ENCODE peak calls at places on chromosomes 2 and 18, in ten cellular contexts. One of them, this sample, is unnamed.
A peak's percentile ranks its signal among the peaks of the same experiment; 100 is the strongest.

GRCh38 chr18:5943514-5943913 is 48.2 kb upstream of the TMEM200C start:
- DNase-seq in tibial nerve: no peak
- DNase-seq in coronary artery: no peak
- DNase-seq in AG04449: no peak
- DNase-seq in upper lobe of right lung: no peak
- DNase-seq in stomach: no peak
- DNase-seq in fibroblast of villous mesenchyme: no peak
- DNase-seq in IMR-90: peak; percentile 25
- DNase-seq in kidney: no peak
- DNase-seq in fibroblast of mammary gland: no peak
- DNase-seq in this sample: no peak

GRCh38 chr2:60882971-60883753 is 1.8 kb downstream of the REL start:
- DNase-seq in IMR-90: peak; percentile 15
- DNase-seq in fibroblast of mammary gland: peak; percentile 22
- DNase-seq in AG04449: no peak
- DNase-seq in stomach: no peak
- DNase-seq in kidney: no peak
- DNase-seq in coronary artery: no peak
- DNase-seq in fibroblast of villous mesenchyme: peak; percentile 27
- DNase-seq in upper lobe of right lung: no peak
- DNase-seq in tibial nerve: peak; percentile 21
- DNase-seq in this sample: no peak

GRCh38 chr2:218566296-218566695 is 1.9 kb downstream of the USP37 start:
- DNase-seq in IMR-90: no peak
- DNase-seq in tibial nerve: no peak
- DNase-seq in fibroblast of mammary gland: no peak
- DNase-seq in kidney: no peak
- DNase-seq in stomach: no peak
- DNase-seq in fibroblast of villous mesenchyme: no peak
- DNase-seq in AG04449: no peak
- DNase-seq in upper lobe of right lung: no peak
- DNase-seq in coronary artery: no peak
- DNase-seq in this sample: no peak

GRCh38 chr2:121491566-121491965 is 39.1 kb upstream of the RNU4ATAC start:
- DNase-seq in upper lobe of right lung: no peak
- DNase-seq in IMR-90: no peak
- DNase-seq in coronary artery: no peak
- DNase-seq in stomach: no peak
- DNase-seq in fibroblast of villous mesenchyme: no peak
- DNase-seq in AG04449: no peak
- DNase-seq in fibroblast of mammary gland: no peak
- DNase-seq in kidney: no peak
- DNase-seq in tibial nerve: no peak
- DNase-seq in this sample: no peak

GRCh38 chr2:24024018-24024417 is 14.1 kb downstream of the MFSD2B start:
- DNase-seq in AG04449: no peak
- DNase-seq in IMR-90: peak; percentile 36
- DNase-seq in fibroblast of mammary gland: peak; percentile 59
- DNase-seq in stomach: no peak
- DNase-seq in fibroblast of villous mesenchyme: peak; percentile 35
- DNase-seq in upper lobe of right lung: no peak
- DNase-seq in tibial nerve: no peak
- DNase-seq in coronary artery: no peak
- DNase-seq in kidney: no peak
- DNase-seq in this sample: no peak

GRCh38 chr2:169664978-169665930 is 29.0 kb downstream of the CFAP210 start:
- DNase-seq in IMR-90: peak; percentile 3
- DNase-seq in AG04449: no peak
- DNase-seq in stomach: no peak
- DNase-seq in kidney: no peak
- DNase-seq in upper lobe of right lung: no peak
- DNase-seq in coronary artery: no peak
- DNase-seq in tibial nerve: no peak
- DNase-seq in fibroblast of villous mesenchyme: no peak
- DNase-seq in fibroblast of mammary gland: no peak
- DNase-seq in this sample: no peak

GRCh38 chr2:104758199-104758620 is 95.7 kb upstream of the POU3F3 start:
- DNase-seq in fibroblast of mammary gland: no peak
- DNase-seq in stomach: no peak
- DNase-seq in fibroblast of villous mesenchyme: no peak
- DNase-seq in coronary artery: peak; percentile 62
- DNase-seq in upper lobe of right lung: no peak
- DNase-seq in kidney: no peak
- DNase-seq in AG04449: no peak
- DNase-seq in tibial nerve: no peak
- DNase-seq in IMR-90: no peak
- DNase-seq in this sample: no peak

GRCh38 chr2:68889500-68889899 is 18.3 kb upstream of the BMP10 start:
- DNase-seq in coronary artery: no peak
- DNase-seq in fibroblast of villous mesenchyme: peak; percentile 89
- DNase-seq in IMR-90: peak; percentile 64
- DNase-seq in fibroblast of mammary gland: no peak
- DNase-seq in kidney: peak; percentile 90
- DNase-seq in stomach: no peak
- DNase-seq in AG04449: no peak
- DNase-seq in upper lobe of right lung: no peak
- DNase-seq in tibial nerve: no peak
- DNase-seq in this sample: no peak

GRCh38 chr2:40412456-40412855 is 39.4 kb downstream of the SLC8A1 start:
- DNase-seq in upper lobe of right lung: no peak
- DNase-seq in kidney: no peak
- DNase-seq in tibial nerve: no peak
- DNase-seq in AG04449: no peak
- DNase-seq in stomach: no peak
- DNase-seq in IMR-90: peak; percentile 53
- DNase-seq in fibroblast of mammary gland: peak; percentile 33
- DNase-seq in fibroblast of villous mesenchyme: no peak
- DNase-seq in coronary artery: no peak
- DNase-seq in this sample: no peak

GRCh38 chr2:218221015-218221414 is 4.0 kb downstream of the ARPC2 start:
- DNase-seq in upper lobe of right lung: no peak
- DNase-seq in kidney: no peak
- DNase-seq in IMR-90: no peak
- DNase-seq in fibroblast of mammary gland: no peak
- DNase-seq in AG04449: no peak
- DNase-seq in stomach: peak; percentile 36
- DNase-seq in fibroblast of villous mesenchyme: no peak
- DNase-seq in tibial nerve: no peak
- DNase-seq in coronary artery: no peak
- DNase-seq in this sample: no peak

GRCh38 chr2:238123218-238123971 is 15.1 kb upstream of the KLHL30 start:
- DNase-seq in upper lobe of right lung: no peak
- DNase-seq in coronary artery: no peak
- DNase-seq in IMR-90: no peak
- DNase-seq in tibial nerve: no peak
- DNase-seq in stomach: no peak
- DNase-seq in fibroblast of villous mesenchyme: no peak
- DNase-seq in fibroblast of mammary gland: no peak
- DNase-seq in AG04449: no peak
- DNase-seq in kidney: peak; percentile 66
- DNase-seq in this sample: peak; percentile 87

GRCh38 chr2:202064206-202064880 is 8.7 kb upstream of the KIAA2012 start:
- DNase-seq in tibial nerve: no peak
- DNase-seq in coronary artery: no peak
- DNase-seq in stomach: no peak
- DNase-seq in AG04449: no peak
- DNase-seq in kidney: no peak
- DNase-seq in fibroblast of mammary gland: peak; percentile 96
- DNase-seq in IMR-90: peak; percentile 94
- DNase-seq in fibroblast of villous mesenchyme: peak; percentile 59
- DNase-seq in upper lobe of right lung: no peak
- DNase-seq in this sample: no peak

GRCh38 chr2:216829533-216829932 is 30.3 kb downstream of the TNP1 start:
- DNase-seq in upper lobe of right lung: no peak
- DNase-seq in kidney: peak; percentile 73
- DNase-seq in tibial nerve: peak; percentile 64
- DNase-seq in fibroblast of mammary gland: peak; percentile 47
- DNase-seq in coronary artery: peak; percentile 90
- DNase-seq in stomach: peak; percentile 92
- DNase-seq in IMR-90: peak; percentile 63
- DNase-seq in fibroblast of villous mesenchyme: peak; percentile 54
- DNase-seq in AG04449: no peak
- DNase-seq in this sample: no peak

GRCh38 chr2:215713393-215713792 is 277.5 kb upstream of the FN1 start:
- DNase-seq in tibial nerve: no peak
- DNase-seq in coronary artery: no peak
- DNase-seq in AG04449: peak; percentile 90
- DNase-seq in fibroblast of villous mesenchyme: peak; percentile 96
- DNase-seq in stomach: no peak
- DNase-seq in fibroblast of mammary gland: peak; percentile 90
- DNase-seq in IMR-90: peak; percentile 90
- DNase-seq in kidney: no peak
- DNase-seq in upper lobe of right lung: no peak
- DNase-seq in this sample: no peak

GRCh38 chr2:101109451-101110140 is 41.6 kb downstream of the TBC1D8 start:
- DNase-seq in upper lobe of right lung: no peak
- DNase-seq in kidney: no peak
- DNase-seq in fibroblast of mammary gland: no peak
- DNase-seq in fibroblast of villous mesenchyme: peak; percentile 59
- DNase-seq in tibial nerve: no peak
- DNase-seq in IMR-90: no peak
- DNase-seq in stomach: no peak
- DNase-seq in AG04449: no peak
- DNase-seq in coronary artery: no peak
- DNase-seq in this sample: no peak

GRCh38 chr2:130766037-130766436 is 10.7 kb downstream of the AMER3 start:
- DNase-seq in upper lobe of right lung: no peak
- DNase-seq in kidney: peak; percentile 12
- DNase-seq in AG04449: no peak
- DNase-seq in coronary artery: no peak
- DNase-seq in IMR-90: no peak
- DNase-seq in fibroblast of villous mesenchyme: no peak
- DNase-seq in tibial nerve: no peak
- DNase-seq in stomach: no peak
- DNase-seq in fibroblast of mammary gland: no peak
- DNase-seq in this sample: peak; percentile 32

GRCh38 chr18:31156831-31157763 is 5.6 kb downstream of the DSC1 start:
- DNase-seq in fibroblast of mammary gland: no peak
- DNase-seq in AG04449: no peak
- DNase-seq in coronary artery: no peak
- DNase-seq in stomach: no peak
- DNase-seq in kidney: no peak
- DNase-seq in IMR-90: no peak
- DNase-seq in upper lobe of right lung: no peak
- DNase-seq in tibial nerve: no peak
- DNase-seq in fibroblast of villous mesenchyme: no peak
- DNase-seq in this sample: no peak

GRCh38 chr2:96763511-96764252 is 3.0 kb downstream of the CNNM4 start:
- DNase-seq in kidney: no peak
- DNase-seq in IMR-90: no peak
- DNase-seq in upper lobe of right lung: no peak
- DNase-seq in coronary artery: no peak
- DNase-seq in AG04449: no peak
- DNase-seq in fibroblast of villous mesenchyme: no peak
- DNase-seq in tibial nerve: no peak
- DNase-seq in stomach: no peak
- DNase-seq in fibroblast of mammary gland: no peak
- DNase-seq in this sample: no peak

GRCh38 chr2:82282111-82282882 is 1977.7 kb upstream of the LRRTM1 start:
- DNase-seq in tibial nerve: no peak
- DNase-seq in stomach: no peak
- DNase-seq in fibroblast of villous mesenchyme: no peak
- DNase-seq in coronary artery: no peak
- DNase-seq in IMR-90: no peak
- DNase-seq in fibroblast of mammary gland: no peak
- DNase-seq in AG04449: no peak
- DNase-seq in upper lobe of right lung: no peak
- DNase-seq in kidney: peak; percentile 52
- DNase-seq in this sample: no peak
- TF ChIP-seq CTCF in tibial nerve: no peak
- TF ChIP-seq CTCF in stomach: no peak
- TF ChIP-seq CTCF in fibroblast of villous mesenchyme: no peak
- TF ChIP-seq CTCF in coronary artery: no peak
- TF ChIP-seq CTCF in IMR-90: no peak
- TF ChIP-seq CTCF in fibroblast of mammary gland: no peak
- TF ChIP-seq CTCF in AG04449: no peak
- TF ChIP-seq CTCF in upper lobe of right lung: no peak
- TF ChIP-seq CTCF in kidney: no peak
- TF ChIP-seq CTCF in this sample: peak; percentile 24

GRCh38 chr2:222318026-222318711 is 19.4 kb upstream of the PAX3 start:
- DNase-seq in IMR-90: peak; percentile 52
- DNase-seq in tibial nerve: no peak
- DNase-seq in coronary artery: no peak
- DNase-seq in kidney: peak; percentile 83
- DNase-seq in upper lobe of right lung: peak; percentile 85
- DNase-seq in AG04449: no peak
- DNase-seq in fibroblast of villous mesenchyme: peak; percentile 68
- DNase-seq in stomach: peak; percentile 72
- DNase-seq in fibroblast of mammary gland: peak; percentile 57
- DNase-seq in this sample: no peak
- TF ChIP-seq CTCF in IMR-90: peak; percentile 49
- TF ChIP-seq CTCF in tibial nerve: peak; percentile 10
- TF ChIP-seq CTCF in coronary artery: no peak
- TF ChIP-seq CTCF in kidney: peak; percentile 60
- TF ChIP-seq CTCF in upper lobe of right lung: peak; percentile 50
- TF ChIP-seq CTCF in AG04449: peak; percentile 26
- TF ChIP-seq CTCF in fibroblast of villous mesenchyme: peak; percentile 46
- TF ChIP-seq CTCF in stomach: peak; percentile 5
- TF ChIP-seq CTCF in fibroblast of mammary gland: peak; percentile 46
- TF ChIP-seq CTCF in this sample: peak; percentile 90

DNA sequence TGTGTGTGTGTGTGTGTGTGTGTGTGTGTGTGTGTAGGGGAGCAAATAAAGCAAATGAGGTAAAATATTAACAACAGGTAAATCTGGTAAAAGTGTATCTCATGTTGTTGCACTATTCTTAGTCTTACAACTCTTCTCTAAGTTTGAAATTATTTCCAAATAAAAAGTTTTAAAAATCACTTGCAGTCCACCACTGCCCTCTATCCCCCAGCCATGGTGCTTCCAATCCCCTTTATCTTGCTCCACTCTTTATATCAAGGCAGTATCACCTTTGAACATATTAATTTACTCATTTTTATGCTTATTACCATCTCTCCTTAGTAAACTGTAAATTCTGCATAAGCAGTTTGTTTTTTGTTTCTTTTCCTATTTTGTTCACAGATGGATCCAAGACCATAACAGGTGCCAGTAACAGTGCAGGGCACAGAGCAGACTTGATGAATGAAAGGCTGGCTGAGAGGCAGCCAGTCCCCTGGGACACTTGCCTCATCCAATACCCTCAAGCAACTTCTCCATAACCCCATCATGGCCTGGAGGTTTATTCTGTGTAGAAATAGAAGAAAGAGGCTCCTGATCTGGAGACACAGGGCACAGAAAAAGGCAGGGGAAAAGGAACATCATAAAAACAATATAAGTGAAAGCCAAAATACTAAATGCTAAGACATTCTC is 67.6 kb downstream of the LDAH start:
- DNase-seq in coronary artery: no peak
- DNase-seq in AG04449: no peak
- DNase-seq in upper lobe of right lung: no peak
- DNase-seq in IMR-90: peak; percentile 7
- DNase-seq in fibroblast of villous mesenchyme: peak; percentile 19
- DNase-seq in tibial nerve: no peak
- DNase-seq in stomach: no peak
- DNase-seq in fibroblast of mammary gland: peak; percentile 4
- DNase-seq in kidney: no peak
- DNase-seq in this sample: no peak
- TF ChIP-seq CTCF in coronary artery: no peak
- TF ChIP-seq CTCF in AG04449: no peak
- TF ChIP-seq CTCF in upper lobe of right lung: peak; percentile 24
- TF ChIP-seq CTCF in IMR-90: peak; percentile 43
- TF ChIP-seq CTCF in fibroblast of villous mesenchyme: peak; percentile 48
- TF ChIP-seq CTCF in tibial nerve: no peak
- TF ChIP-seq CTCF in stomach: no peak
- TF ChIP-seq CTCF in fibroblast of mammary gland: no peak
- TF ChIP-seq CTCF in kidney: peak; percentile 36
- TF ChIP-seq CTCF in this sample: peak; percentile 69

GRCh38 chr2:211216221-211216620 is 659.8 kb downstream of the CPS1 start:
- DNase-seq in fibroblast of villous mesenchyme: no peak
- DNase-seq in fibroblast of mammary gland: no peak
- DNase-seq in AG04449: no peak
- DNase-seq in coronary artery: no peak
- DNase-seq in IMR-90: no peak
- DNase-seq in upper lobe of right lung: no peak
- DNase-seq in tibial nerve: no peak
- DNase-seq in stomach: no peak
- DNase-seq in kidney: no peak
- DNase-seq in this sample: no peak
- TF ChIP-seq CTCF in fibroblast of villous mesenchyme: no peak
- TF ChIP-seq CTCF in fibroblast of mammary gland: no peak
- TF ChIP-seq CTCF in AG04449: no peak
- TF ChIP-seq CTCF in coronary artery: no peak
- TF ChIP-seq CTCF in IMR-90: no peak
- TF ChIP-seq CTCF in upper lobe of right lung: peak; percentile 5
- TF ChIP-seq CTCF in tibial nerve: no peak
- TF ChIP-seq CTCF in stomach: no peak
- TF ChIP-seq CTCF in kidney: peak; percentile 30
- TF ChIP-seq CTCF in this sample: peak; percentile 71